ENCODE peak calls at places on chromosome 18, in seven cellular contexts. P is psoas muscle, S is pancreas, G is HCT116, F is SK-N-SH, T is GM23248, D is mucosa of descending colon. N is an unnamed sample.

GRCh38 chr18:80067321-80067720 is 33.1 kb downstream of the RBFA start:
- DNase-seq in T (no peak), S (no peak), G (no peak), D (no peak), P (no peak), F (no peak), N (no peak)

GRCh38 chr18:1147616-1148184 is 243.0 kb downstream of the ADCYAP1 start:
- DNase-seq in S (no peak), D (no peak), P (no peak), G (no peak), F (no peak), T (no peak), N (no peak)

GRCh38 chr18:36176739-36177138 is 10.6 kb upstream of the MOCOS start:
- DNase-seq in D (no peak), F (no peak), G (no peak), S (no peak), P (no peak), T (peak; percentile 17), N (no peak)

GRCh38 chr18:75247041-75247551 is 36.5 kb downstream of the TSHZ1 start:
- DNase-seq in P (no peak), T (peak; percentile 73), D (no peak), S (no peak), F (peak; percentile 53), G (no peak), N (no peak)

GRCh38 chr18:21534327-21534726 is 66.2 kb downstream of the ESCO1 start:
- DNase-seq in F (no peak), S (no peak), D (no peak), G (no peak), T (no peak), P (no peak), N (no peak)

GRCh38 chr18:76134631-76135030 is 360.4 kb downstream of the ZNF516 start:
- DNase-seq in D (no peak), S (no peak), T (no peak), F (no peak), G (no peak), P (no peak), N (no peak)

GRCh38 chr18:23136326-23137092 is 1.2 kb downstream of the CABLES1 start:
- DNase-seq in F (peak; percentile 78), S (no peak), D (peak; percentile 57), T (peak; percentile 67), G (no peak), P (peak; percentile 39), N (peak; percentile 42)

GRCh38 chr18:80109676-80110078 is 615 bp downstream of the ADNP2 start:
- DNase-seq in P (peak; percentile 29), T (peak; percentile 73), F (peak; percentile 87), S (peak; percentile 47), G (no peak), D (peak; percentile 65), N (peak; percentile 57)

GRCh38 chr18:22817844-22818243 is 115.3 kb upstream of the RBBP8 start:
- DNase-seq in T (no peak), G (no peak), F (no peak), D (no peak), S (no peak), P (no peak), N (no peak)

GRCh38 chr18:69326094-69326493 is 74.6 kb upstream of the DOK6 start:
- DNase-seq in G (no peak), P (no peak), F (no peak), D (no peak), S (no peak), T (peak; percentile 5), N (no peak)

GRCh38 chr18:8798996-8799395 is 93.6 kb downstream of the MTCL1 start:
- DNase-seq in P (peak; percentile 35), G (no peak), T (peak; percentile 63), F (peak; percentile 87), S (no peak), D (peak; percentile 66), N (peak; percentile 50)

GRCh38 chr18:8795586-8795985 is 90.2 kb downstream of the MTCL1 start:
- DNase-seq in D (no peak), T (no peak), G (no peak), F (no peak), S (no peak), P (no peak), N (no peak)

GRCh38 chr18:8799593-8799992 is 94.2 kb downstream of the MTCL1 start:
- DNase-seq in P (no peak), S (no peak), F (no peak), G (no peak), D (no peak), T (no peak), N (no peak)

GRCh38 chr18:8800041-8800441 is 94.7 kb downstream of the MTCL1 start:
- DNase-seq in T (peak; percentile 91), P (peak; percentile 57), S (peak; percentile 71), G (no peak), D (no peak), F (no peak), N (no peak)

GRCh38 chr18:8797206-8797605 is 91.8 kb downstream of the MTCL1 start:
- DNase-seq in P (no peak), S (no peak), D (peak; percentile 62), G (no peak), F (no peak), T (peak; percentile 63), N (peak; percentile 46)
- H3K4me1 ChIP-seq in P (peaks cover 15% of the 10 kb centered on the region), S (peaks cover 38% of the 10 kb centered on the region), D (peaks cover 8% of the 10 kb centered on the region), G (peaks cover 86% of the 10 kb centered on the region), F (peaks cover 69% of the 10 kb centered on the region), T (peaks cover 69% of the 10 kb centered on the region), N (peaks cover 18% of the 10 kb centered on the region)

GRCh38 chr18:77250501-77250925 is 865 bp downstream of the GALR1 start:
- DNase-seq in T (no peak), G (no peak), S (no peak), D (no peak), P (no peak), F (peak; percentile 23), N (no peak)

GRCh38 chr18:77251730-77252050 is 2.0 kb downstream of the GALR1 start:
- DNase-seq in F (no peak), P (no peak), T (no peak), G (no peak), S (no peak), D (no peak), N (no peak)

GRCh38 chr18:77248873-77249582 is 620 bp upstream of the GALR1 start:
- DNase-seq in S (no peak), T (no peak), F (no peak), P (no peak), D (no peak), G (no peak), N (no peak)

GRCh38 chr18:77250926-77251729 is 1.5 kb downstream of the GALR1 start:
- DNase-seq in P (no peak), G (no peak), S (no peak), T (peak; percentile 8), F (peak; percentile 24), D (no peak), N (no peak)

GRCh38 chr18:77249583-77250500 is at the start of gene GALR1:
- DNase-seq in G (no peak), F (peak; percentile 29), P (peak; percentile 18), D (no peak), S (no peak), T (peak; percentile 5), N (no peak)
- H3K4me3 ChIP-seq in G (no peak within 1 kb of the TSS), F (no peak within 1 kb of the TSS), P (peak within 1 kb of the TSS; percentile 60), D (no peak within 1 kb of the TSS), S (no peak within 1 kb of the TSS), T (peak within 1 kb of the TSS; percentile 45), N (peak within 1 kb of the TSS; percentile 5)

GRCh38 chr18:4126939-4127338 is 328.2 kb downstream of the DLGAP1 start:
- DNase-seq in G (no peak), S (no peak), P (no peak), T (no peak), D (no peak), F (no peak), N (no peak)

GRCh38 chr18:4134691-4135090 is 320.4 kb downstream of the DLGAP1 start:
- DNase-seq in S (no peak), G (no peak), D (no peak), F (no peak), P (no peak), T (no peak), N (no peak)

GRCh38 chr18:4125246-4125938 is 329.7 kb downstream of the DLGAP1 start:
- DNase-seq in P (peak; percentile 39), F (no peak), T (peak; percentile 66), S (no peak), D (no peak), G (no peak), N (no peak)

GRCh38 chr18:4125939-4126250 is 329.2 kb downstream of the DLGAP1 start:
- DNase-seq in D (no peak), F (no peak), G (no peak), P (no peak), S (no peak), T (no peak), N (no peak)

DNA sequence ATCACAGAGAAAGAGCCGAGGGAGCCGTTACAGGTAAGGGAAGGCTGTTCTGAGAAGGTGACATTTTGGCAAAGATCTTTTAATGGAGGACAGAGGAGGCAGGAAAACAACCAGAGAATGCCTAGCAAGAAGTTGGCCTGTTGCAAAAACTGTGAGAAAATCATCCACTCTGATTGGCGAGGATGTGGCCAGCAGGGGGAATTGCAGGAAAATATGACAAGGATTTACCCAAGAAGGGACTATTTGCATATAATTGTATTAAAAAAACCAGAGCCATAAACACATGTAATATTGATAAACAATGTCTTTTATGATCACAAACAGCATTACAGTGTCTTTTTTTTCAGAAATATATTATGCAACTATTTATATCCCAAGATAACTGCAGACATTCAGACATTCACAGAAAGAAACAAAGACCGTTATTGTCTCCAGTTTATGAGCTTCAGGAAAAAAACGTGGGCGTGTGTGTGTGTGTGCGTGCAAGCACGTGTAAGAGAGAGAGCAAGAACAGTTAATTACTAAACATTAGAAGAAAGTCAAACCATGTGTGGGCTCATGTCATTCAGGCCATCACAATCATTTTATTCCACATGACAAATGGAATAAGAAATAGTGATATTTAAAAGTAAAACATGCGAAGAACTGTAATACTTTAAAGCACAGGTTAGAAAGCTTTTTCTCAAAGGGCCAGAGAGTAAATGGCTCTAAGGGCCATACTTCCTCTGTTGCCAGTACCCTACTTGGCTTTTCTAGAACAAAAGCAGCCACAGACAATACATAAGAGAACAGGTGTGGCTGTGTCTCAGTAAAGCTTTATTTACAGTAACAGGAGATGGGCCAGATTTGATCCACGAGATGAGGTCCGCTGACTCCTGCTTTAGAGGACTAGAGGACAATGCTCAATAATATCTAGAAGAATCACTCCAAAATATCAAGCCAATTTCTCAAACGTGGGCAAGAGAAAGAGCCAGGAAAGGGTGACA is 324.1 kb downstream of the DLGAP1 start:
- DNase-seq in T (peak; percentile 13), D (no peak), S (no peak), F (no peak), G (no peak), P (no peak), N (no peak)
- H3K4me1 ChIP-seq in T (no peaks in the 10 kb centered on the region), D (no peaks in the 10 kb centered on the region), S (no peaks in the 10 kb centered on the region), F (no peaks in the 10 kb centered on the region), G (no peaks in the 10 kb centered on the region), P (peaks cover under 1% of the 10 kb centered on the region), N (no peaks in the 10 kb centered on the region)

GRCh38 chr18:35028556-35028955 is 12.7 kb upstream of the MAPRE2 start:
- DNase-seq in D (no peak), G (no peak), T (peak; percentile 56), S (no peak), P (no peak), F (no peak), N (no peak)

GRCh38 chr18:35029103-35029502 is 12.1 kb upstream of the MAPRE2 start:
- DNase-seq in S (no peak), T (peak; percentile 86), G (no peak), P (peak; percentile 26), D (no peak), F (no peak), N (no peak)

GRCh38 chr18:35032113-35032512 is 9.1 kb upstream of the MAPRE2 start:
- DNase-seq in F (no peak), D (no peak), G (no peak), T (no peak), S (no peak), P (no peak), N (no peak)

GRCh38 chr18:35029770-35030169 is 11.4 kb upstream of the MAPRE2 start:
- DNase-seq in P (no peak), S (no peak), T (peak; percentile 51), G (no peak), D (no peak), F (no peak), N (no peak)

GRCh38 chr18:35030234-35030989 is 10.8 kb upstream of the MAPRE2 start:
- DNase-seq in P (no peak), S (no peak), G (no peak), F (no peak), T (no peak), D (no peak), N (peak; percentile 46)
- H3K4me3 ChIP-seq in P (peak overlapping the region; percentile 48), S (no peak overlapping the region), G (no peak overlapping the region), F (no peak overlapping the region), T (peak overlapping the region; percentile 32), D (no peak overlapping the region), N (no peak overlapping the region)

N was measured in colonic mucosa.